ENCODE peak calls at places on chromosome 5, in six cellular contexts. H is SK-N-SH, P is H1, M is heart left ventricle, V is endodermal cell, Y is BJ. T is an unnamed sample. For H3K36me3, the result is how much of the 10 kb centered on the place peaks cover.

GRCh38 chr5:104513194-104513602 is 950.6 kb upstream of the NUDT12 start:
- DNase-seq in V (no peak), Y (peak), P (no peak), M (no peak), H (no peak), T (no peak)

GRCh38 chr5:119873611-119874010 is 244.3 kb downstream of the FAM170A start:
- DNase-seq in H (no peak), M (no peak), V (no peak), P (no peak), Y (no peak), T (no peak)

GRCh38 chr5:38347040-38347763 is 88.8 kb downstream of the EGFLAM start:
- DNase-seq in P (no peak), M (no peak), Y (no peak), V (peak), H (no peak), T (no peak)

GRCh38 chr5:137105351-137105750 is 393.8 kb downstream of the SPOCK1 start:
- DNase-seq in H (no peak), M (no peak), Y (no peak), V (no peak), P (no peak), T (no peak)

GRCh38 chr5:181241393-181241975 is 2.2 kb downstream of the RACK1 start:
- DNase-seq in Y (no peak), V (no peak), M (no peak), H (peak), P (no peak), T (peak)

GRCh38 chr5:455806-456205 is 12.8 kb downstream of the EXOC3 start:
- DNase-seq in M (peak), Y (no peak), V (no peak), H (no peak), P (no peak), T (no peak)

GRCh38 chr5:96258692-96259091 is 174.4 kb downstream of the PCSK1 start:
- DNase-seq in Y (no peak), M (no peak), V (no peak), P (no peak), H (no peak), T (no peak)

GRCh38 chr5:172417983-172418630 is 36.2 kb downstream of the SH3PXD2B start:
- DNase-seq in M (peak), Y (peak), V (no peak), P (no peak), H (no peak), T (no peak)

GRCh38 chr5:149453618-149454415 is 74.7 kb upstream of the IL17B start:
- DNase-seq in V (no peak), M (no peak), P (no peak), H (no peak), Y (no peak), T (no peak)

GRCh38 chr5:1381370-1382247 is 36.7 kb upstream of the CLPTM1L start:
- DNase-seq in V (no peak), H (no peak), M (no peak), Y (no peak), P (no peak), T (no peak)

GRCh38 chr5:10198021-10198420 is 51.7 kb downstream of the ATPSCKMT start:
- DNase-seq in V (no peak), Y (no peak), H (no peak), M (no peak), P (no peak), T (no peak)

GRCh38 chr5:10199700-10200099 is 50.0 kb downstream of the ATPSCKMT start:
- DNase-seq in M (no peak), V (no peak), Y (peak), P (no peak), H (no peak), T (no peak)

GRCh38 chr5:10202089-10202753 is 47.5 kb downstream of the ATPSCKMT start:
- DNase-seq in Y (no peak), V (no peak), M (no peak), P (no peak), H (no peak), T (no peak)

DNA sequence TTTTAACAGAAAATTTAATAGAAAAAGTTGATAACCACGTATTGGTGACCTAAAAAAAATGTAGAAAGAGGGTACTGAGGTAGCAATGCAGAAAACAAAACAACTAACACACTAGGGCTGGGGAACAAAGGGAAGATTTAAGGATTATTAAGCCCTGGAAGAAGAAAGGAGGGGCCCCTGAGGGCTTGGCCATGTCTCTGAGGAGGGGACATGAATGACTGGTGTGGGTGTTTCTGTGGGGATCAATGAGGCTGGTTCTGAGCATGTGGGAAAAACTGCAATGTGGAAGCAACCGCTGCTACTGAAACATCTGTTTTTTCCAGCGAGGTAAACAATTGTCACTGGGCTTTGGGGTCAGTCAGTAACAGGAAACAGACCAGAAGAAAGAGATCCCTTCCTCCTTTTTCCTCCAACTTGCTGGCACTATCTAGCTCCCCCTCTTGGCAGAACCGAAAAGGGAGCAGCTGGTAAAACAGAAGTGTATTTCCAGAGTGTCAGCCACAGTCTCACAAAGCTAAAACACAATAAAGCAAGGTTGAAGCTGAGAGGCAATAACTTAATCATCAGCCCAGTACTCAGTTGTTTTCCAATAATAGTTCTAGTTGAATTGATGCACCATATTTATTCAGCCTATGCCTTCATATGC is 48.3 kb downstream of the ATPSCKMT start:
- DNase-seq in V (peak), H (no peak), P (peak), Y (no peak), M (no peak), T (no peak)
- TF ChIP-seq CTCF in V (peak), H (peak), P (peak), Y (peak), M (peak), T (peak)

GRCh38 chr5:139118804-139119203 is 79.4 kb downstream of the SIL1 start:
- DNase-seq in V (no peak), P (no peak), Y (no peak), H (no peak), M (no peak), T (no peak)
- H3K36me3 ChIP-seq in V (under half), P (under half), Y (under half), H (under half), M (under half), T (under half)

DNA sequence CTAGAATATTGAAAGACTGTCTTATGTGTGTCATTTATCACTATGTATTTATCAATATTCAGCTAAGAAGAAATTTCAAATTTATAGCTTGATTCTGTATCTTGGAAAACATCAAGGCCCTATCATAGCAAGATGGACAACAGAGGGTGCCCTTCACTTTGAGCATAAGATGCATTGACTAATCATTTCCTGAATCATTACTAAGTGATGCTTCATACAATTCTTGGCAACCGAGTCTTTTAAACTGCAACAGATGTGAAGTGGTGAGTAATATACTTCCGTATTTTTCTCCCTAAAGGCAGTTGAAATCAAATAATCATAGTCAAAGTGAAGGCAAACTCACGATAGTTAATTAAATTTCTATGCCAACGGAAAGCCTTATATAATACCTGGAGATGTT is 318.6 kb upstream of the RGMB start:
- DNase-seq in H (no peak), Y (peak), P (no peak), M (no peak), V (no peak), T (no peak)
- TF ChIP-seq CTCF in H (peak), Y (peak), P (no peak), M (no peak), V (no peak), T (no peak)

GRCh38 chr5:160219411-160219810 is 9.9 kb upstream of the FABP6 start:
- DNase-seq in H (no peak), M (no peak), V (no peak), Y (no peak), P (no peak), T (no peak)
- H3K36me3 ChIP-seq in H (under half), M (under half), V (under half), Y (under half), P (under half), T (under half)

GRCh38 chr5:127757576-127757975 is 54.4 kb downstream of the CCDC192 start:
- DNase-seq in M (no peak), H (peak), Y (no peak), P (no peak), V (peak), T (no peak)
- TF ChIP-seq CTCF in M (peak), H (peak), Y (peak), P (no peak), V (peak), T (peak)

GRCh38 chr5:75380099-75380498 is 43.1 kb downstream of the HMGCR start:
- DNase-seq in Y (no peak), H (no peak), P (no peak), M (no peak), V (no peak), T (no peak)

GRCh38 chr5:75384218-75384617 is 47.2 kb downstream of the HMGCR start:
- DNase-seq in P (no peak), Y (no peak), M (no peak), V (no peak), H (no peak), T (no peak)

GRCh38 chr5:75381456-75381855 is 44.4 kb downstream of the HMGCR start:
- DNase-seq in P (no peak), H (no peak), M (no peak), Y (no peak), V (no peak), T (no peak)
- H3K36me3 ChIP-seq in P (under half), H (half or more), M (under half), Y (under half), V (half or more), T (under half)

GRCh38 chr5:10090074-10090473 is 159.6 kb downstream of the ATPSCKMT start:
- DNase-seq in V (no peak), Y (no peak), P (no peak), M (no peak), H (no peak), T (no peak)
- TF ChIP-seq CTCF in V (peak), Y (no peak), P (no peak), M (no peak), H (no peak), T (no peak)

GRCh38 chr5:175317872-175318271 is 126.1 kb downstream of the DRD1 start:
- DNase-seq in P (no peak), M (no peak), H (no peak), Y (no peak), V (no peak), T (no peak)

GRCh38 chr5:175325681-175326080 is 118.3 kb downstream of the DRD1 start:
- DNase-seq in H (no peak), P (no peak), M (no peak), V (no peak), Y (no peak), T (no peak)

GRCh38 chr5:175319199-175319598 is 124.8 kb downstream of the DRD1 start:
- DNase-seq in H (no peak), P (no peak), Y (no peak), V (no peak), M (no peak), T (no peak)

GRCh38 chr5:175321927-175322532 is 122.0 kb downstream of the DRD1 start:
- DNase-seq in M (no peak), P (peak), H (no peak), Y (no peak), V (peak), T (no peak)
- H3K36me3 ChIP-seq in M (under half), P (under half), H (under half), Y (under half), V (under half), T (under half)

DNA sequence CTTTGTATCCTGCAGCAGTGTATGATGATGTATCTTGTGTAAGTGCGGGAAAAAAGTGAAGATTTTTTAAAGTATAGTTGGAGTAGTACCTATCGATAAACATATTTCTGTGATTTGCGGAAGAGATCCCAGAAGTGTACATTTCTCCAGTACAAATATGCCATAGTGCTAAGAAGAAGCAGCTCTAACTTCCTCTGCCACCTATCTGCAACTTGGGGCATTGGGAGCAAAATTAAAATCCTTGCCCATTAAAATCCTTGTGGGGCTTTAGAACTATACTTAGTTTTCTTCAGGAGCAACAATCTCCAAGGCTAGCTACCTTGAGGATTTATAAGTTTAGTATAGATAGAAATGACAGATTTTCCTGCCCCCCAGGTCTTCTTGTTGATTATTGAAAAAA is 123.7 kb downstream of the VCAN start:
- DNase-seq in H (no peak), Y (no peak), P (no peak), M (no peak), V (no peak), T (no peak)
- TF ChIP-seq CTCF in H (peak), Y (peak), P (no peak), M (no peak), V (peak), T (no peak)

GRCh38 chr5:179596421-179596820 is 27.1 kb downstream of the HNRNPH1 start:
- DNase-seq in M (no peak), Y (no peak), H (no peak), P (no peak), V (no peak), T (no peak)
- H3K36me3 ChIP-seq in M (half or more), Y (under half), H (half or more), P (half or more), V (half or more), T (under half)